ENCODE peak calls at places on chromosomes 12 and 14, in four cellular contexts. Z is choroid plexus epithelial cell, X is uterus, A is AG04450. H is an unnamed sample.

GRCh38 chr14:21647380-21647779 is 6.3 kb upstream of the OR4E2 start:
- DNase-seq in A (no peak), Z (peak), X (no peak), H (peak)

GRCh38 chr14:64937821-64938193 is 4.7 kb downstream of the GPX2 start:
- DNase-seq in Z (peak), X (no peak), A (no peak), H (peak)

GRCh38 chr12:127125607-127126259 is 1141.2 kb upstream of the TMEM132C start:
- DNase-seq in A (no peak), Z (peak), X (no peak), H (peak)

GRCh38 chr14:55373784-55374725 is 37.6 kb downstream of the ATG14 start:
- DNase-seq in A (no peak), X (no peak), Z (peak), H (peak)

GRCh38 chr12:107891967-107892366 is 117.5 kb downstream of the ASCL4 start:
- DNase-seq in X (no peak), A (no peak), Z (peak), H (no peak)

GRCh38 chr12:49365542-49365941 is 1.7 kb upstream of the SPATS2 start:
- DNase-seq in X (no peak), A (no peak), Z (peak), H (peak)

GRCh38 chr14:39247256-39247655 is 13.5 kb downstream of the MIA2 start:
- DNase-seq in Z (peak), X (no peak), A (peak), H (peak)

GRCh38 chr12:42284157-42284556 is 41.7 kb downstream of the ZCRB1 start:
- DNase-seq in X (no peak), Z (no peak), A (no peak), H (no peak)

GRCh38 chr12:119115296-119115905 is 63.3 kb upstream of the HSPB8 start:
- DNase-seq in X (peak), Z (peak), A (peak), H (peak)

GRCh38 chr14:43786066-43786762 is 720.9 kb downstream of the FSCB start:
- DNase-seq in A (no peak), Z (no peak), X (no peak), H (no peak)

GRCh38 chr14:101055776-101056374 is 152.4 kb upstream of the RTL1 start:
- DNase-seq in A (no peak), X (no peak), Z (no peak), H (no peak)

GRCh38 chr14:35534130-35534883 is at the start of gene INSM2:
- DNase-seq in A (no peak), Z (peak), X (no peak), H (peak)

GRCh38 chr12:49108958-49109404 is 1.7 kb downstream of the LMBR1L start:
- DNase-seq in X (peak), A (no peak), Z (peak), H (peak)

GRCh38 chr14:82394916-82395315 is 861.3 kb upstream of the SEL1L start:
- DNase-seq in A (no peak), X (no peak), Z (peak), H (no peak)

GRCh38 chr14:21257395-21258193 is 11.6 kb downstream of the HNRNPC start:
- DNase-seq in Z (peak), X (no peak), A (no peak), H (no peak)

GRCh38 chr14:80634106-80634758 is 307.3 kb downstream of the CEP128 start:
- DNase-seq in A (no peak), Z (peak), X (no peak), H (peak)

GRCh38 chr12:27602516-27602915 is 78.5 kb downstream of the PPFIBP1 start:
- DNase-seq in A (no peak), X (no peak), Z (no peak), H (no peak)

GRCh38 chr12:96177013-96177412 is 17.2 kb upstream of the ELK3 start:
- DNase-seq in X (no peak), A (no peak), Z (peak), H (peak)

GRCh38 chr12:112243255-112243965 is 118.0 kb downstream of the TRAFD1 start:
- DNase-seq in A (no peak), X (no peak), Z (no peak), H (no peak)

GRCh38 chr12:132638541-132639408 is 20.2 kb downstream of the P2RX2 start:
- DNase-seq in Z (peak), X (peak), A (peak), H (peak)

GRCh38 chr12:52903285-52903854 is 1.5 kb downstream of the KRT8 start:
- DNase-seq in X (peak), A (no peak), Z (peak), H (peak)

GRCh38 chr14:72519543-72519942 is 374.4 kb downstream of the DPF3 start:
- DNase-seq in Z (no peak), A (no peak), X (no peak), H (no peak)

GRCh38 chr14:69542311-69542710 is 32.4 kb downstream of the CCDC177 start:
- DNase-seq in A (no peak), Z (no peak), X (no peak), H (no peak)

GRCh38 chr14:33938131-33938949 is 12.5 kb downstream of the EGLN3 start:
- DNase-seq in Z (no peak), A (no peak), X (peak), H (no peak)

GRCh38 chr14:31926652-31927347 is 150.3 kb upstream of the ARHGAP5 start:
- DNase-seq in X (no peak), Z (peak), A (no peak), H (no peak)

GRCh38 chr12:7091660-7092228 is 501 bp downstream of the C1R start:
- DNase-seq in A (no peak), X (peak), Z (no peak), H (peak)

GRCh38 chr12:94614288-94614721 is 36.1 kb downstream of the TMCC3 start:
- DNase-seq in X (no peak), A (no peak), Z (no peak), H (peak)

GRCh38 chr12:15931590-15932053 is 20.5 kb downstream of the DERA start:
- DNase-seq in X (no peak), A (no peak), Z (peak), H (no peak)

GRCh38 chr12:65923228-65923627 is 98.9 kb downstream of the HMGA2 start:
- DNase-seq in Z (no peak), A (no peak), X (no peak), H (no peak)

GRCh38 chr12:52366738-52367485 is at the start of gene KRT85:
- DNase-seq in X (no peak), Z (no peak), A (no peak), H (no peak)

GRCh38 chr12:128009108-128009507 is 257.9 kb upstream of the TMEM132C start:
- DNase-seq in Z (no peak), X (no peak), A (no peak), H (no peak)

GRCh38 chr14:102197317-102197850 is 57.7 kb downstream of the WDR20 start:
- DNase-seq in Z (no peak), X (no peak), A (no peak), H (no peak)

GRCh38 chr12:9867531-9867930 is 1.6 kb downstream of the CLEC2B start:
- DNase-seq in Z (no peak), X (no peak), A (no peak), H (peak)

GRCh38 chr12:9869307-9870161 is at the start of gene CLEC2B:
- DNase-seq in X (no peak), Z (peak), A (peak), H (peak)

GRCh38 chr12:9868271-9868815 is 811 bp downstream of the CLEC2B start:
- DNase-seq in X (no peak), Z (peak), A (no peak), H (peak)

GRCh38 chr12:9870311-9870866 is 1.2 kb upstream of the CLEC2B start:
- DNase-seq in X (no peak), Z (peak), A (no peak), H (peak)

DNA sequence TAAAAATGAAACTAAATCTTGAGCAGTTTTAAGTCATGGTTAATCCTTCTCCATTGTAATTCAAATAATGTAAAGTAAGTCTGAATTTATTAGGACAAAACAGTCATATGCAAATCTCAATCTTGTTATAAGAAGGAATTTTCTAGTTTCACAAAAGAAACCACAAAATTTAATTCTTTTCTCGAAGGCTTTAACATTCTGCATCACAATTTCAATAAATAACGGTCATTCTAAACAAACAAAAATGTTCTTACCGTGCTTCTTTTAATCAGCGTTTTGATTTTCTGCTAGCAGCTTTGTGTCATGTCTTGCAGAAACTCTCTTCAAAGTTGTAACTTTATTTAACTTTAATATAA is 225 bp downstream of the CLEC2B start:
- DNase-seq in A (no peak), X (no peak), Z (no peak), H (no peak)
- H3K4me3 ChIP-seq in A (peak), X (peak), Z (peak), H (peak)

GRCh38 chr14:22865424-22866215 is 5.9 kb upstream of the LRP10 start:
- DNase-seq in X (no peak), Z (no peak), A (no peak), H (no peak)
- TF ChIP-seq CTCF in X (no peak), Z (peak), A (no peak), H (peak)

DNA sequence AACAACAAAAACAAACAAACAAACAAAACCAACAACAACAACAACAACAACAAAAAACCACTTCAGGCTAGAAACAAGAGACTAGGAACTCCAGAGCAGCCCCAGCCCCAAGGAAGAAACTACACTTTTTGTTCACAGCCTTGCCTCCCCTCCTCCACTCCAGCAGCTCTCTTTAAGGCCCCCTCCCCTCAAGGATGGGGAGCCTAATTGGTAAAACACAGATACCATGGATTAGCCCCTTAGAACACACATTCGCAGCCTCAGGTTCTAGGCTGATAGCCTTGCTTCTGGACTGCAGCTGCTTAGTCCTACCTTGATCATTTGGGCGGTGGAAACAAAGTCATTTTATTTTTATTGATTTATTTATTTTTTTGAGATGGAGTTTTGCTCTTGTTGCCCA is 11.9 kb upstream of the AVIL start:
- DNase-seq in X (no peak), A (no peak), Z (no peak), H (no peak)
- H3K4me3 ChIP-seq in X (no peak), A (no peak), Z (no peak), H (no peak)

GRCh38 chr12:17928708-17929366 is 161.2 kb downstream of the RERGL start:
- DNase-seq in Z (peak), X (no peak), A (no peak), H (peak)
- TF ChIP-seq CTCF in Z (peak), X (no peak), A (no peak), H (no peak)

GRCh38 chr12:56127485-56127887 is 581 bp upstream of the ESYT1 start:
- DNase-seq in X (no peak), Z (no peak), A (no peak), H (no peak)
- H3K4me3 ChIP-seq in X (peak), Z (peak), A (peak), H (peak)

GRCh38 chr12:121383601-121384019 is 16.3 kb upstream of the RNF34 start:
- DNase-seq in Z (no peak), X (no peak), A (no peak), H (no peak)
- TF ChIP-seq CTCF in Z (peak), X (no peak), A (no peak), H (no peak)

GRCh38 chr14:99389171-99389826 is 91.4 kb downstream of the SETD3 start:
- DNase-seq in A (no peak), X (no peak), Z (peak), H (peak)

GRCh38 chr14:99391671-99392070 is 89.0 kb downstream of the SETD3 start:
- DNase-seq in A (no peak), Z (no peak), X (no peak), H (no peak)

GRCh38 chr14:99395904-99396530 is 84.6 kb downstream of the SETD3 start:
- DNase-seq in Z (peak), X (no peak), A (no peak), H (no peak)

GRCh38 chr14:99394602-99395001 is 86.1 kb downstream of the SETD3 start:
- DNase-seq in Z (no peak), A (no peak), X (no peak), H (no peak)

DNA sequence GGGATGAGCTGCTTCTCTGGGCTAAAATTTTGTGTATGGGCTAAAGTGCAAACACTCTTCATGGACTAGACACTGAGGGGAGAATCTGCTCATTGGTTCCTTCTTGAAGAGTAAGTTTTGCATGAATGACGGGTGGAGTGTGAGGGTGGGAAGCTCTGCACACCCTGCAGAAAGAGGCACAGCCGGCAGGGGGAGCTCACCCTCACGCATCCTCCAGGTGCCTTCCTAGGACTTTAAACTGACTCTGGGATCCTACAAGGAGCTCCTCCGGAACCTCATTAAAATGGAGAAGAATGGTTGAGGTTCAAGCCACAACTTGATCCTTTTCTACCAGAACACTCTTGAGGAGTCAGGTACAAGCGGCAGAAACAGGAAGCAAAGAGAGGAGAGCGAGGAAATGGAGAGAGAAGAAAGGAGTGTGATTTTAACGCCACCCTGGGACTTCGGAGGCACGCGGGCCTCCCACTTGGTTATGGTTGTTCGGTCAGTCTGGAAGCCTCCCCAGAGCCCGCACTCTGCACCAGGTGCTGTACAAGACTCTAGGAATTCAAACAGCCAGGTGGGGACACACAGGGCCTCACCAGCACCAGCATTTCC is 87.5 kb downstream of the SETD3 start:
- DNase-seq in X (no peak), A (no peak), Z (peak), H (peak)
- H3K4me3 ChIP-seq in X (no peak), A (no peak), Z (no peak), H (no peak)

DNA sequence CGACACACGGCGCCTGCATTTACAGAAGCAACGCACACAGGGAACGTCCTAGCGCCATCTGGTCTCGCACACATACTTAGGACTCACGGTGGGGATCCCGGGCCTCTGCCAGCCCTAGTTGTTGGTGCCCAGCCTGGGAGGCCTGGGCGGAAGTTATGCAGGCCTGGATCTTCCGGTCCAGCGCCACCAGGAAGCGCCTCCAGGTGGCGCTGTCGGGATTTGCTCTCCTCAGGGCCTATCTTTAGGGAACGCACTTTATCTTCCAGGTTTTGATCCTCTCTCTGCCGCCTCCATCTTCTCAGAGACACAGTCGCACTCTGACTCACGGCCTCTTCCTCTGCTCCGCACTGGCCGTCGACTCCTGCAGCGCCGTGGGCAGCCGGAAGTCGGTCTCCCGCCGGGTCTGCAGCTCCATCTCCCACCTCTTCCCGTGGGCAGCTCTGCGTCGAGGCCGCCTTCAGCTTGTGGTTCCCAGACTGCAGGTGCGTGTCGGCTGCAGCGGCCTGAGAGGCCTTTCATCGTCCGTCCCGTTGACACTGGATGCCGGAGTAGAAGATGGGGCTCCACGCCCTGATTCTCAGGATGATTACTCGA is 760.4 kb downstream of the TMEM121 start:
- DNase-seq in Z (no peak), X (no peak), A (no peak), H (no peak)
- TF ChIP-seq CTCF in Z (no peak), X (no peak), A (no peak), H (no peak)

GRCh38 chr14:25988536-25988935 is 609.3 kb downstream of the NOVA1 start:
- DNase-seq in Z (no peak), X (no peak), A (no peak), H (no peak)
- H3K4me3 ChIP-seq in Z (no peak), X (no peak), A (no peak), H (no peak)